ENCODE peak calls at places on chromosomes 12 and 14, in ten cellular contexts. A, G, M, U, R, K, O, E, V and T are unnamed samples.
A peak's percentile ranks its signal among the peaks of the same experiment; 100 is the strongest.

GRCh38 chr12:54415223-54415929 is 3.7 kb downstream of the ITGA5 start:
- DNase-seq in U (no peak), A (no peak), G (no peak), O (no peak), E (no peak), M (no peak), V (no peak), K (no peak), R (no peak), T (no peak)

GRCh38 chr12:130815028-130815741 is 23.9 kb downstream of the STX2 start:
- DNase-seq in A (no peak), K (no peak), G (no peak), O (no peak), M (no peak), E (no peak), V (no peak), U (no peak), R (peak; percentile 28), T (no peak)

GRCh38 chr14:54642950-54643695 is 76.2 kb downstream of the SAMD4A start:
- DNase-seq in U (peak; percentile 29), R (no peak), M (no peak), A (no peak), O (no peak), G (no peak), V (no peak), E (peak; percentile 59), K (peak; percentile 64), T (no peak)

GRCh38 chr14:96424104-96424989 is 32.4 kb downstream of the AK7 start:
- DNase-seq in K (peak; percentile 85), R (peak; percentile 12), G (peak; percentile 16), A (peak; percentile 1), O (peak; percentile 55), V (peak; percentile 25), U (peak; percentile 80), E (peak; percentile 77), M (peak; percentile 72), T (no peak)

GRCh38 chr12:132458441-132459225 is 31.3 kb upstream of the FBRSL1 start:
- DNase-seq in U (no peak), R (no peak), O (no peak), G (no peak), E (no peak), A (no peak), V (no peak), M (no peak), K (no peak), T (no peak)

GRCh38 chr12:32870716-32871115 is 25.9 kb downstream of the PKP2 start:
- DNase-seq in U (no peak), K (no peak), R (no peak), A (no peak), V (no peak), G (no peak), O (no peak), M (no peak), E (no peak), T (no peak)

GRCh38 chr12:110426300-110426910 is 22.9 kb upstream of the ANAPC7 start:
- DNase-seq in O (no peak), R (no peak), E (no peak), M (no peak), K (no peak), G (no peak), V (no peak), U (no peak), A (no peak), T (no peak)

GRCh38 chr12:106195638-106196037 is 52.2 kb downstream of the CKAP4 start:
- DNase-seq in M (peak; percentile 27), E (peak; percentile 41), R (no peak), A (no peak), K (peak; percentile 89), G (no peak), U (no peak), V (peak; percentile 77), O (no peak), T (no peak)

GRCh38 chr12:40192704-40193255 is 32.0 kb upstream of the LRRK2 start:
- DNase-seq in U (peak; percentile 42), O (no peak), E (no peak), G (no peak), K (no peak), R (no peak), A (no peak), V (no peak), M (peak; percentile 27), T (no peak)

GRCh38 chr12:126156806-126157574 is 1091.8 kb downstream of the AACS start:
- DNase-seq in K (no peak), O (no peak), U (no peak), A (no peak), G (no peak), R (no peak), V (no peak), M (no peak), E (no peak), T (no peak)

GRCh38 chr12:131044760-131045381 is 91.2 kb downstream of the ADGRD1 start:
- DNase-seq in A (no peak), O (no peak), K (no peak), G (no peak), E (no peak), U (no peak), M (no peak), R (no peak), V (no peak), T (no peak)

GRCh38 chr12:82714427-82714826 is 27.7 kb downstream of the TMTC2 start:
- DNase-seq in K (no peak), E (no peak), M (no peak), R (no peak), O (no peak), V (no peak), A (no peak), G (no peak), U (no peak), T (no peak)

GRCh38 chr12:90630006-90630405 is 325.0 kb downstream of the CCER1 start:
- DNase-seq in V (no peak), E (peak; percentile 2), K (no peak), R (no peak), M (no peak), U (no peak), O (no peak), A (no peak), G (no peak), T (no peak)

GRCh38 chr14:73058224-73058922 is at the start of gene RBM25:
- DNase-seq in U (peak; percentile 92), V (peak; percentile 97), A (peak; percentile 89), M (peak; percentile 98), E (peak; percentile 99), R (peak; percentile 98), G (peak; percentile 94), O (peak; percentile 92), K (peak; percentile 100), T (peak; percentile 85)
- TF ChIP-seq CTCF in U (no peak), V (no peak), A (no peak), M (no peak), E (no peak), R (no peak), G (no peak), O (no peak), K (no peak), T (no peak)

DNA sequence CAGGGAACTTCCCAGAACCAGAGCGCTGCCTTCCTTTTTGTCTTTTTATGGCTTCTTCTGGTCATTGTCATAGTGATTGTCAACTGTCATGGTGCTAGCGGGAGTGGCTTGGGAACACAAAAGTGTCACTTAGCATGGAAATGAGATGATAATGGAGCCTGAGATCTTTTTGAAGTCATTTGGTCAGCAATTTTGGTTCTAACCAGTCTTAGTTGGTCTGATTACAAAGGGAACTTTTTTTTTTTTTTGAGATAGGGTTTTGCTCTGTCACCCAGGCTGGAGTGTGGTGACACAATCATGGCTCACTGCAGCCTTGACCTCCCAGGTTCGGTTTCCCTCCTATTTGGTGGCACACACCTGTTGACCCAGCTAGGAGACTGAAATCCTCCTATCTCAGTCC is 62.6 kb upstream of the RPH3A start:
- DNase-seq in G (no peak), V (no peak), A (no peak), O (no peak), K (no peak), U (no peak), E (no peak), R (no peak), M (no peak), T (no peak)
- TF ChIP-seq CTCF in G (no peak), V (no peak), A (no peak), O (no peak), K (no peak), U (no peak), E (no peak), R (no peak), M (no peak), T (no peak)

DNA sequence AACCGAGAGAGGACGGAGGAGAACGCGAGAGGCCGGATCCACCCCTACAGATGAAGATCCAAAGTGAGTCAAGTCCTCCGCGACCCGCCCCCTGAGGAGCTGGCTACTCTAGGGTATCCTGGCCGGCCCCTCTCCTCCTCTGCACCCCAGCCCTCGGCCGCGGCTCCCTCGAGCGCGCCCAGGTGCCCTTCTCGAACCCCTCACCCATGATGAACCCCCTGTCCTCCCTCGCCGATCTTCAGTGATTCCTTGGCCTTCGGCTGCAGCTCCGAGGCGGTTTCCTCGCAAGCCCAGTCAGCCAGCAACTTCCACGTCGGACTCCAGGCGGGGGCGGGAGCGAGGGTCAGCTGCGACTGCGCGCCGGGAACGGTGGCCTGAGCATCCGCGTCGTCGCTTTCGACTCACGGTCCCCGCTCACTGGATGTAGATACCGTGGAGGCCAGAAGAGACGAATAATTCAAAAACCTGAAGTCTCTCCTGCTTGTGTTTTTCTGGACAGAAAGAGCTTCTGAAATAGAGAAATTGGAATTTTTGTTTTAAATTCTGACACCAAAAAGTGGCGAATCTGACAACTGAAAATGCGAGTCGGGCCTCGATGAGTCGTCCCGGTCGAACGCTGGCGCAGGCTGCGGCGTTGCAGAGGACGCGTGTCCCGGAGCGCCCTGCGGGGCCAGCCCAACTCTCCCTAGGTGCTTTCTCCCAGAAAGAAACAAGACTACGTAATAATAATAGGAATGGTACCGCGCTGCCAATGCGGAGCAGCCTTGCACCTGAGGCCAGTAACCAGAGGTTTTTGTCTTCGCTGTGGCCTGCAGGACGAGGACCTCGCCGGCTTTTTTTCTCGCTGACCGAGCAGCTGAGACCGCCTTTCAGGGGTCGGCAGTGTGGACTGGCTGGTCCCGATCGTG is at the start of gene ARL1:
- DNase-seq in M (peak; percentile 88), A (peak; percentile 67), U (peak; percentile 79), K (peak; percentile 90), V (peak; percentile 54), E (peak; percentile 94), O (peak; percentile 86), G (peak; percentile 82), R (peak; percentile 86), T (peak; percentile 75)
- TF ChIP-seq CTCF in M (no peak), A (no peak), U (no peak), K (no peak), V (no peak), E (no peak), O (no peak), G (no peak), R (no peak), T (no peak)

DNA sequence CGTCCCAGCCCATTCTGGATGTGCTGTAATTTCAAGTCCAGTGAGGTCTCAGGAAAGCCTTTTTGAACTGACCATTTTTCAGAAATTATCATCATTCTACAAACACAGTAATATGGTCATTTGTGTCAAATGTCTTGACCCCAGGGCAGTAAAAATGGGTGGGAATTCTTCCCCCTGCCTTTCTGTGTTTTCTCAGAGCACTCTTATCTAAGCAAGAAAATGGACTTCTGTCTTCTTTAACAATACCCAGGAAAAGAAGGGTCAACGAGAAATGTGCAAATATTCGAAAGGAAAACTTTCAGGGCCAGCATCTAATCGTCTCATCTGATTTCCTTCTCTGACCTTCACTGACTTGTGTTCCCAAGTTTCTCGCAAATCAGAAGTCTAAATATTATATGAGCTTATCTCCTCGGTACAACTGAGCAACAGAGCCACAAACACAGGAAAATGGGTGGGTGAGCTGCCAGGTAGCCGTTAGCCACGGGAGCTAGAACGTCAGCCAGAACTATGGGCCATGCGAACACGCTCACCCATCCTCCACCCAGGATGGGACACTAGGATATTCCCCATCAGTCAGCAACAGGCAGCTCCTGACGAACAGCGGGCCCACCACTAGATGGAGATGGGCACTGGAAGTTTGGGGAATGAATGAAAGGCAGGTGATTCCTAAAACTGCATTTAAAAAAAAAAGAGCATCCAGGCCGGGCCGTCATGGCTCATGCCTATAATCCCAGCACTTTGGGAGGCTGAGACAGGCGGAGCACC is 57.1 kb downstream of the VWF start:
- DNase-seq in K (peak; percentile 37), V (no peak), A (no peak), R (peak; percentile 59), O (no peak), E (no peak), G (no peak), M (peak; percentile 33), U (no peak), T (no peak)
- TF ChIP-seq CTCF in K (peak; percentile 60), V (peak; percentile 51), A (no peak), R (peak; percentile 55), O (no peak), E (peak; percentile 61), G (peak; percentile 54), M (no peak), U (no peak), T (no peak)